ENCODE peak calls at places on chromosomes 12 and 14, in six cellular contexts. One of them, this sample, is unnamed.

GRCh38 chr12:42798811-42799438 is 209.4 kb upstream of the PRICKLE1 start:
- DNase-seq in HepG2: no peak
- DNase-seq in K562: no peak
- DNase-seq in GM12891: no peak
- DNase-seq in GM12878: no peak
- DNase-seq in H1: no peak
- DNase-seq in this sample: no peak

GRCh38 chr12:105882404-105882803 is 256.4 kb downstream of the NUAK1 start:
- DNase-seq in HepG2: no peak
- DNase-seq in K562: no peak
- DNase-seq in GM12891: no peak
- DNase-seq in GM12878: no peak
- DNase-seq in H1: no peak
- DNase-seq in this sample: no peak

GRCh38 chr12:1491983-1492697 is 102.2 kb downstream of the FBXL14 start:
- DNase-seq in HepG2: no peak
- DNase-seq in K562: peak
- DNase-seq in GM12891: no peak
- DNase-seq in GM12878: no peak
- DNase-seq in H1: no peak
- DNase-seq in this sample: no peak

GRCh38 chr14:42047421-42048045 is 440.9 kb downstream of the LRFN5 start:
- DNase-seq in HepG2: no peak
- DNase-seq in K562: no peak
- DNase-seq in GM12891: no peak
- DNase-seq in GM12878: no peak
- DNase-seq in H1: no peak
- DNase-seq in this sample: no peak

GRCh38 chr14:85731198-85731597 is 201.3 kb downstream of the FLRT2 start:
- DNase-seq in HepG2: no peak
- DNase-seq in K562: no peak
- DNase-seq in GM12891: no peak
- DNase-seq in GM12878: no peak
- DNase-seq in H1: no peak
- DNase-seq in this sample: no peak

GRCh38 chr12:33575346-33575745 is 135.7 kb upstream of the SYT10 start:
- DNase-seq in HepG2: no peak
- DNase-seq in K562: no peak
- DNase-seq in GM12891: no peak
- DNase-seq in GM12878: no peak
- DNase-seq in H1: no peak
- DNase-seq in this sample: no peak

GRCh38 chr12:21647179-21647578 is 10.5 kb downstream of the LDHB start:
- DNase-seq in HepG2: no peak
- DNase-seq in K562: no peak
- DNase-seq in GM12891: no peak
- DNase-seq in GM12878: no peak
- DNase-seq in H1: no peak
- DNase-seq in this sample: no peak

GRCh38 chr12:66813137-66813867 is 134.4 kb upstream of the GRIP1 start:
- DNase-seq in HepG2: peak
- DNase-seq in K562: peak
- DNase-seq in GM12891: no peak
- DNase-seq in GM12878: no peak
- DNase-seq in H1: no peak
- DNase-seq in this sample: no peak

GRCh38 chr12:113242018-113242418 is 20.8 kb downstream of the TPCN1 start:
- DNase-seq in HepG2: no peak
- DNase-seq in K562: no peak
- DNase-seq in GM12891: no peak
- DNase-seq in GM12878: no peak
- DNase-seq in H1: no peak
- DNase-seq in this sample: no peak

GRCh38 chr14:21233457-21234076 is 35.7 kb downstream of the HNRNPC start:
- DNase-seq in HepG2: peak
- DNase-seq in K562: peak
- DNase-seq in GM12891: no peak
- DNase-seq in GM12878: no peak
- DNase-seq in H1: no peak
- DNase-seq in this sample: no peak

GRCh38 chr14:83463500-83464098 is 1929.9 kb upstream of the SEL1L start:
- DNase-seq in HepG2: peak
- DNase-seq in K562: peak
- DNase-seq in GM12891: no peak
- DNase-seq in GM12878: no peak
- DNase-seq in H1: peak
- DNase-seq in this sample: no peak

GRCh38 chr14:34220921-34221320 is 241.1 kb downstream of the SPTSSA start:
- DNase-seq in HepG2: no peak
- DNase-seq in K562: no peak
- DNase-seq in GM12891: peak
- DNase-seq in GM12878: peak
- DNase-seq in H1: no peak
- DNase-seq in this sample: no peak

GRCh38 chr14:100296106-100296651 is 10.1 kb downstream of the SLC25A29 start:
- DNase-seq in HepG2: no peak
- DNase-seq in K562: no peak
- DNase-seq in GM12891: no peak
- DNase-seq in GM12878: no peak
- DNase-seq in H1: no peak
- DNase-seq in this sample: no peak

GRCh38 chr14:81351205-81351604 is 48.9 kb downstream of the STON2 start:
- DNase-seq in HepG2: no peak
- DNase-seq in K562: no peak
- DNase-seq in GM12891: no peak
- DNase-seq in GM12878: no peak
- DNase-seq in H1: no peak
- DNase-seq in this sample: no peak

GRCh38 chr12:132475304-132476037 is 14.5 kb upstream of the FBRSL1 start:
- DNase-seq in HepG2: no peak
- DNase-seq in K562: no peak
- DNase-seq in GM12891: no peak
- DNase-seq in GM12878: no peak
- DNase-seq in H1: no peak
- DNase-seq in this sample: no peak

GRCh38 chr12:3216726-3217682 is 139.8 kb downstream of the TSPAN9 start:
- DNase-seq in HepG2: no peak
- DNase-seq in K562: no peak
- DNase-seq in GM12891: no peak
- DNase-seq in GM12878: no peak
- DNase-seq in H1: no peak
- DNase-seq in this sample: no peak

GRCh38 chr12:1013618-1014489 is 22.8 kb downstream of the ERC1 start:
- DNase-seq in HepG2: no peak
- DNase-seq in K562: no peak
- DNase-seq in GM12891: no peak
- DNase-seq in GM12878: no peak
- DNase-seq in H1: no peak
- DNase-seq in this sample: no peak

GRCh38 chr12:29889737-29890136 is 106.0 kb upstream of the TMTC1 start:
- DNase-seq in HepG2: peak
- DNase-seq in K562: peak
- DNase-seq in GM12891: no peak
- DNase-seq in GM12878: no peak
- DNase-seq in H1: peak
- DNase-seq in this sample: no peak

GRCh38 chr12:41962171-41962572 is 182.5 kb downstream of the GXYLT1 start:
- DNase-seq in HepG2: no peak
- DNase-seq in K562: no peak
- DNase-seq in GM12891: no peak
- DNase-seq in GM12878: no peak
- DNase-seq in H1: no peak
- DNase-seq in this sample: no peak

GRCh38 chr12:89236748-89237428 is 115.4 kb downstream of the DUSP6 start:
- DNase-seq in HepG2: no peak
- DNase-seq in K562: no peak
- DNase-seq in GM12891: no peak
- DNase-seq in GM12878: no peak
- DNase-seq in H1: no peak
- DNase-seq in this sample: no peak

GRCh38 chr12:89236237-89236636 is 116.1 kb downstream of the DUSP6 start:
- DNase-seq in HepG2: no peak
- DNase-seq in K562: no peak
- DNase-seq in GM12891: no peak
- DNase-seq in GM12878: no peak
- DNase-seq in H1: no peak
- DNase-seq in this sample: no peak

GRCh38 chr12:89235189-89235993 is 116.9 kb downstream of the DUSP6 start:
- DNase-seq in HepG2: no peak
- DNase-seq in K562: peak
- DNase-seq in GM12891: no peak
- DNase-seq in GM12878: no peak
- DNase-seq in H1: no peak
- DNase-seq in this sample: no peak

GRCh38 chr12:89231686-89232085 is 120.6 kb downstream of the DUSP6 start:
- DNase-seq in HepG2: no peak
- DNase-seq in K562: peak
- DNase-seq in GM12891: no peak
- DNase-seq in GM12878: no peak
- DNase-seq in H1: no peak
- DNase-seq in this sample: no peak

DNA sequence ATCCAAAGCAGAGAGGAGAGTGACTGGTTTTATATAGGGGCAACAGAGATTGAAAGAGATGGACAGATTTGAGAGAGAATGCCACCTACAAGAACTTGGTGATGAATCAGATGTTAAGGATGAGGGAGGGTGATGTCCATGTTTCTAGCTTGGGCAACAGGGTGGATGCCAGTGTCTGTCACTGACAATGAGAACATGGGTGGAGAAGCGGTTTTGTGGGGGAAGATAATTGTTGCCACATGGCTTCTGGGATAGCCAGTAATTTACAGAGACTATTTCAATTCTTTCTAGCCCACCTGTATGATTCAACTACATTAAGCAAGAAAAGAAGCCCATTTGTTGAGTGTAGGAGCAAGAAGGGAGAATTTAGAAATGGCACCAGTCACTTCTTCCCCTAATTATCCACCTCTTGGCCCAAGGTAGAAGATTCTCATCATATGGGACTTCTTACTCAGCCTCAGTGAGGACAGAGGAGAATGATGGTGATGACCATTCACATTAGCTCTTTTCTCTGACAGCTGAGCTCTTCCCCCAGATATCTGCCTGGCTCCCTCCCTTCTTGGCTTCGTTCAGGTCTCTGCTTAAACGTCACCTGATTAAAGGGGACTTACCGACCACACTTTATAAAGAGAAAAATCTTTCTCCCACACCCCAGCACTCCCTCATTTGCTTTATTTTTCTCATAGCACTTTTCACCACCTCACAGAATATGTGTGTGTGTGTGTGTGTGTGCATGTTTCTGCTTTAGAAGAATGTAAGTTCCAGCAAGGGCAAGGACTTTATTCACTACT is 117.8 kb downstream of the DUSP6 start:
- DNase-seq in HepG2: no peak
- DNase-seq in K562: no peak
- DNase-seq in GM12891: no peak
- DNase-seq in GM12878: no peak
- DNase-seq in H1: no peak
- DNase-seq in this sample: no peak
- TF ChIP-seq TAF1 in HepG2: no peak
- TF ChIP-seq TAF1 in K562: no peak
- TF ChIP-seq TAF1 in GM12891: no peak
- TF ChIP-seq TAF1 in GM12878: no peak
- TF ChIP-seq TAF1 in H1: no peak
- TF ChIP-seq TAF1 in this sample: no peak

DNA sequence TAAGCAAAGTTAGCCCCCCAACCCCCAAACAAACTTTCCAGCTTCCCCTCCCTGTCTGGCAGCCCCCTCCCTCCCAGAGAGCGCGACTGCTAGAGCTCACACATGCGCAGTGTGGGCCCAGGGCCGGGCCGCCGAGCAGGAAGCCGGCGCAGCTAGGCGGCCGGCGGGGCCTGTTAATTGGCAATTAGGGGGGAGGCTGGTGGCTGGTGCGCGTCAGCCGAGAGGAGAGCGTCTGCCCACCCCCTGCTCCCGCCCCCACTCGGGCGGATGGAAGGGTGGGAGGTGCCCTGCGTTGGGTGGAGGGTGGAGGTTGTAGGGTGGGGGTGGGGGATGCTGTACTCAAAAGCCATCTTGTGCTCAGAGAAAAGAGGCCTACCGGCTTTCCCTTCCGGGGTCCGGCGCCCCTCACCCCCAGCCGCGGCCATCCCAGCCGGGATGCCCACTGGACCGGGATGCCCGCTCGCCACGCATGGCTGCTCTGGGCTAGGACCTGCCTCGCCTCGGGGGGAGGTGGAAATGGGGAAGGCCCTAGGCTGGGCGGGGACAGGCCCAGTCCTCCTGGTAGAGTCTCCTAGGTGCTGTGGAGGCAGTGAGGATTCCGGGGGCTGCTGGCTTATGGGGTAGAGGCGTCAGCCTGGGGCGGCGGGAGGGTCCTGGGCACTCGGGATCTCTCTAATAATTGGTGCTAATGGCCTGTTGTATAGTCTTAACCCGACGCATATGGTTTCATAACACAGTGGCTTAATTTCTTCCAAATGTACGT is 9.2 kb downstream of the HOXC8 start:
- DNase-seq in HepG2: no peak
- DNase-seq in K562: peak
- DNase-seq in GM12891: peak
- DNase-seq in GM12878: peak
- DNase-seq in H1: peak
- DNase-seq in this sample: peak
- TF ChIP-seq POLR2A in HepG2: no peak
- TF ChIP-seq POLR2A in K562: peak
- TF ChIP-seq POLR2A in GM12891: peak
- TF ChIP-seq POLR2A in GM12878: peak
- TF ChIP-seq POLR2A in H1: no peak
- TF ChIP-seq POLR2A in this sample: peak

GRCh38 chr14:64680013-64680674 is 24.1 kb upstream of the PLEKHG3 start:
- DNase-seq in HepG2: no peak
- DNase-seq in K562: no peak
- DNase-seq in GM12891: no peak
- DNase-seq in GM12878: no peak
- DNase-seq in H1: no peak
- DNase-seq in this sample: no peak
- TF ChIP-seq POLR2AphosphoS5 in HepG2: no peak
- TF ChIP-seq POLR2AphosphoS5 in K562: no peak
- TF ChIP-seq POLR2AphosphoS5 in GM12891: no peak
- TF ChIP-seq POLR2AphosphoS5 in GM12878: no peak
- TF ChIP-seq POLR2AphosphoS5 in H1: no peak
- TF ChIP-seq POLR2AphosphoS5 in this sample: no peak

DNA sequence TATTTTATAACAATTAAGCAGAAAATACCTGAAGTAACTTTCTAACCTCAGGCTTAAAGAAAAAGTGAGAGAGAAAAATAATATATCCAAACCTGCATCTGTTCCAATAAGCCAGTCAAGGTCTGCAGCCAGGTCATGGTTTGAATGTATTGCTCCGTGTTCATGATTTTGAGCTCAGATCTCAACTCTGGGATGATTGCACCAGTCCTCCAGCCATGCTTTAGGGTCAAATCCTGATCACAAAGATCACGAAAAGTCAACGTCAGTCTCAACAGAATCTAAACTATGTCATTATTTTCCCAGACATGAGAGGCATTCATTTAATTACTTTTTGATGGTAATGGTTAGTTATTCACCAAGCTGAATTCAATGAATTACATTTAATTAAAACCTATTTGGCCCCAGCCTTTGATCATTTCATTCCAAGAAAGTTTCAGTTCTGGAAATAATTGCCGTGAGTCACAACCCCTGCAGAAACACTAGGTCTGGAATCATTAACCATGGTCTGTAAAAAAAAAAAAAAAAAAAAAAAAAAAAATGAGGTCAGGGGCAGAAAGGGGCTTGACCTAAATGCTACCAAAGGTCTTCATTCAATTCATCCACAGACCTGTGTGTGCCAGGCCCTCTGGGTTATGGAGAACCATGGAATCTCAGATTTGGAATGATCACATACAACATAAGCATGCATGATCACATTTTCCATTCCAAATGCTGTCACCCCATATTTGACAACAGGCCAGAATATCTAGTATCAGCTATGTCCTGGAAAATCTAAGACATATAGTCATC is 55.6 kb downstream of the NT5DC3 start:
- DNase-seq in HepG2: peak
- DNase-seq in K562: no peak
- DNase-seq in GM12891: no peak
- DNase-seq in GM12878: no peak
- DNase-seq in H1: no peak
- DNase-seq in this sample: no peak
- TF ChIP-seq TAF1 in HepG2: no peak
- TF ChIP-seq TAF1 in K562: no peak
- TF ChIP-seq TAF1 in GM12891: no peak
- TF ChIP-seq TAF1 in GM12878: no peak
- TF ChIP-seq TAF1 in H1: no peak
- TF ChIP-seq TAF1 in this sample: no peak